ENCODE peak calls at places on chromosome 9, in four cellular contexts. E, H, G and D are unnamed samples.
A peak's percentile ranks its signal among the peaks of the same experiment; 100 is the strongest.

GRCh38 chr9:98897745-98898144 is 46.0 kb upstream of the COL15A1 start:
- DNase-seq in E (no peak), G (no peak), H (no peak), D (no peak)

GRCh38 chr9:82106536-82106935 is 118.0 kb downstream of the SPATA31D1 start:
- DNase-seq in G (no peak), E (no peak), H (no peak), D (no peak)

GRCh38 chr9:35749515-35750255 is 598 bp downstream of the RGP1 start:
- DNase-seq in H (peak; percentile 20), E (no peak), G (no peak), D (no peak)

GRCh38 chr9:18906656-18907395 is 126.2 kb downstream of the SAXO1 start:
- DNase-seq in E (peak; percentile 62), H (no peak), G (no peak), D (peak; percentile 37)

GRCh38 chr9:102642651-102643050 is 352.5 kb upstream of the CYLC2 start:
- DNase-seq in E (no peak), H (no peak), G (no peak), D (no peak)

GRCh38 chr9:113536483-113537226 is 73.1 kb downstream of the RGS3 start:
- DNase-seq in H (no peak), G (no peak), E (no peak), D (no peak)

GRCh38 chr9:21415492-21416267 is 6.8 kb downstream of the IFNA8 start:
- DNase-seq in E (no peak), G (no peak), H (peak; percentile 64), D (no peak)

GRCh38 chr9:100379862-100380261 is 27.1 kb upstream of the TEX10 start:
- DNase-seq in G (no peak), E (no peak), H (no peak), D (no peak)

GRCh38 chr9:114271556-114272510 is 51.1 kb upstream of the ORM1 start:
- DNase-seq in G (no peak), H (peak; percentile 31), E (no peak), D (peak; percentile 61)

GRCh38 chr9:127225747-127226646 is 38.6 kb upstream of the GARNL3 start:
- DNase-seq in G (no peak), E (no peak), H (no peak), D (no peak)

GRCh38 chr9:81521892-81522291 is 167.5 kb downstream of the TLE1 start:
- DNase-seq in E (no peak), H (no peak), G (no peak), D (no peak)

GRCh38 chr9:134570726-134571325 is 70.8 kb upstream of the COL5A1 start:
- DNase-seq in E (no peak), G (no peak), H (no peak), D (peak; percentile 37)

GRCh38 chr9:35114921-35115341 is 731 bp downstream of the ATOSB start:
- DNase-seq in G (peak; percentile 14), E (no peak), H (no peak), D (peak; percentile 71)

GRCh38 chr9:85215936-85216335 is 525.8 kb downstream of the AGTPBP1 start:
- DNase-seq in G (no peak), H (no peak), E (no peak), D (no peak)

GRCh38 chr9:91734371-91734981 is 215.6 kb downstream of the ROR2 start:
- DNase-seq in H (peak; percentile 67), G (peak; percentile 76), E (peak; percentile 79), D (peak; percentile 78)

GRCh38 chr9:14271078-14271673 is 42.8 kb downstream of the NFIB start:
- DNase-seq in E (no peak), G (peak; percentile 6), H (peak; percentile 33), D (peak; percentile 73)

GRCh38 chr9:16501098-16501663 is 369.3 kb downstream of the BNC2 start:
- DNase-seq in E (no peak), G (no peak), H (no peak), D (no peak)

GRCh38 chr9:108467653-108468324 is 388.0 kb downstream of the ACTL7B start:
- DNase-seq in E (no peak), G (no peak), H (no peak), D (no peak)

GRCh38 chr9:107749787-107750444 is 260.3 kb upstream of the KLF4 start:
- DNase-seq in G (peak; percentile 45), E (peak; percentile 83), H (peak; percentile 85), D (peak; percentile 90)

GRCh38 chr9:83978992-83979811 is 813 bp downstream of the HNRNPK start:
- DNase-seq in G (peak; percentile 75), E (peak; percentile 43), H (peak; percentile 78), D (peak; percentile 90)

GRCh38 chr9:128494108-128494742 is 10.3 kb upstream of the GLE1 start:
- DNase-seq in G (peak; percentile 69), E (no peak), H (peak; percentile 17), D (peak; percentile 57)

GRCh38 chr9:92289708-92290390 is 3.6 kb downstream of the IARS1 start:
- DNase-seq in E (no peak), H (no peak), G (no peak), D (no peak)

GRCh38 chr9:123753669-123754307 is 176.1 kb downstream of the DENND1A start:
- DNase-seq in H (no peak), G (no peak), E (no peak), D (no peak)

GRCh38 chr9:111036068-111036789 is 2.0 kb downstream of the LPAR1 start:
- DNase-seq in G (no peak), H (peak; percentile 46), E (no peak), D (peak; percentile 64)

GRCh38 chr9:129582865-129583264 is 38.0 kb downstream of the C9orf50 start:
- DNase-seq in E (no peak), G (no peak), H (no peak), D (no peak)

GRCh38 chr9:129270903-129271431 is 92.9 kb upstream of the IER5L start:
- DNase-seq in E (no peak), H (no peak), G (no peak), D (no peak)

GRCh38 chr9:91428431-91428830 is 4.8 kb upstream of the NFIL3 start:
- DNase-seq in H (no peak), E (no peak), G (no peak), D (no peak)

GRCh38 chr9:137077758-137078693 is 709 bp downstream of the UAP1L1 start:
- DNase-seq in E (no peak), G (no peak), H (no peak), D (peak; percentile 53)

GRCh38 chr9:27771803-27772545 is 198.7 kb upstream of the C9orf72 start:
- DNase-seq in E (no peak), H (no peak), G (no peak), D (no peak)

GRCh38 chr9:126532019-126532462 is 81.7 kb upstream of the LMX1B start:
- DNase-seq in H (no peak), G (no peak), E (no peak), D (no peak)

GRCh38 chr9:97501177-97501971 is at the start of gene TMOD1:
- DNase-seq in G (peak; percentile 97), E (peak; percentile 66), H (peak; percentile 56), D (no peak)

GRCh38 chr9:91949946-91950664 is at the start of gene ROR2:
- DNase-seq in G (peak; percentile 88), E (peak; percentile 69), H (peak; percentile 87), D (peak; percentile 69)

GRCh38 chr9:80066931-80067330 is 495.2 kb downstream of the TLE4 start:
- DNase-seq in H (no peak), G (no peak), E (no peak), D (no peak)

GRCh38 chr9:69453746-69454145 is 128.7 kb downstream of the ENTREP1 start:
- DNase-seq in E (no peak), H (no peak), G (no peak), D (no peak)

GRCh38 chr9:78038620-78039300 is 7.1 kb upstream of the GNAQ start:
- DNase-seq in E (no peak), G (peak; percentile 11), H (no peak), D (no peak)

GRCh38 chr9:95450171-95451107 is 66.3 kb downstream of the PTCH1 start:
- DNase-seq in H (no peak), E (no peak), G (no peak), D (no peak)

GRCh38 chr9:111866976-111867375 is 29.6 kb upstream of the UGCG start:
- DNase-seq in G (peak; percentile 32), H (no peak), E (peak; percentile 58), D (no peak)

GRCh38 chr9:100322954-100323536 is 29.7 kb downstream of the TEX10 start:
- DNase-seq in G (peak; percentile 31), E (peak; percentile 8), H (peak; percentile 20), D (peak; percentile 50)

GRCh38 chr9:31210982-31211570 is 1173.4 kb upstream of the ACO1 start:
- DNase-seq in E (no peak), G (no peak), H (no peak), D (no peak)